ENCODE peak calls at places on chromosomes 4 and X, in six cellular contexts. X, O, V, D, F and E are unnamed samples.

GRCh38 chr4:73019462-73020047 is 50.0 kb downstream of the COX18 start:
- DNase-seq in X (no peak), O (peak), V (peak), D (peak), F (peak), E (no peak)

GRCh38 chr4:124135409-124135813 is 577.1 kb downstream of the ANKRD50 start:
- DNase-seq in X (no peak), O (no peak), V (no peak), D (no peak), F (no peak), E (no peak)

GRCh38 chrX:1480082-1480785 is 27.5 kb upstream of the ASMTL start:
- DNase-seq in X (no peak), O (no peak), V (no peak), D (peak), F (no peak), E (no peak)

GRCh38 chr4:161919442-161920220 is 244.2 kb downstream of the FSTL5 start:
- DNase-seq in X (no peak), O (no peak), V (no peak), D (no peak), F (no peak), E (no peak)

GRCh38 chr4:2822461-2823300 is 21.0 kb upstream of the ADD1 start:
- DNase-seq in X (no peak), O (no peak), V (no peak), D (no peak), F (no peak), E (no peak)

GRCh38 chrX:21373637-21374162 is 518 bp upstream of the CNKSR2 start:
- DNase-seq in X (no peak), O (peak), V (peak), D (peak), F (no peak), E (no peak)

GRCh38 chr4:85591361-85592098 is 116.6 kb downstream of the ARHGAP24 start:
- DNase-seq in X (no peak), O (no peak), V (no peak), D (no peak), F (no peak), E (no peak)

GRCh38 chrX:39716401-39716800 is 381.4 kb downstream of the BCOR start:
- DNase-seq in X (no peak), O (no peak), V (peak), D (no peak), F (no peak), E (no peak)

GRCh38 chrX:44828008-44828605 is 15.7 kb upstream of the DUSP21 start:
- DNase-seq in X (no peak), O (no peak), V (no peak), D (no peak), F (no peak), E (no peak)

GRCh38 chr4:176302283-176303275 is 17.2 kb upstream of the SPCS3 start:
- DNase-seq in X (no peak), O (no peak), V (no peak), D (no peak), F (no peak), E (no peak)

GRCh38 chrX:139202742-139203410 is 327.7 kb upstream of the F9 start:
- DNase-seq in X (no peak), O (no peak), V (no peak), D (no peak), F (no peak), E (no peak)

GRCh38 chrX:117969337-117969736 is 147.3 kb downstream of the KLHL13 start:
- DNase-seq in X (no peak), O (peak), V (peak), D (no peak), F (no peak), E (no peak)

GRCh38 chrX:9520211-9520590 is 55.3 kb downstream of the TBL1X start:
- DNase-seq in X (no peak), O (no peak), V (no peak), D (no peak), F (no peak), E (no peak)

GRCh38 chrX:129360175-129360574 is 163.1 kb downstream of the SMARCA1 start:
- DNase-seq in X (no peak), O (peak), V (peak), D (peak), F (peak), E (no peak)

GRCh38 chr4:111812760-111813159 is 332.5 kb upstream of the FAM241A start:
- DNase-seq in X (no peak), O (no peak), V (no peak), D (no peak), F (no peak), E (no peak)

GRCh38 chr4:15493411-15493810 is 23.7 kb downstream of the CC2D2A start:
- DNase-seq in X (no peak), O (no peak), V (no peak), D (no peak), F (no peak), E (no peak)

GRCh38 chrX:16870095-16870860 is at the start of gene RBBP7:
- DNase-seq in X (peak), O (peak), V (peak), D (peak), F (peak), E (peak)

GRCh38 chr4:150573534-150573933 is 8.4 kb upstream of the MAB21L2 start:
- DNase-seq in X (no peak), O (no peak), V (no peak), D (no peak), F (no peak), E (no peak)

GRCh38 chr4:139738846-139739613 is 73.4 kb downstream of the MGST2 start:
- DNase-seq in X (peak), O (no peak), V (no peak), D (no peak), F (no peak), E (no peak)

GRCh38 chr4:15457401-15458201 is 12.1 kb upstream of the CC2D2A start:
- DNase-seq in X (no peak), O (peak), V (peak), D (no peak), F (no peak), E (no peak)

GRCh38 chr4:82382756-82383155 is 9.0 kb upstream of the HNRNPD start:
- DNase-seq in X (no peak), O (no peak), V (no peak), D (no peak), F (no peak), E (no peak)

GRCh38 chrX:118272237-118272636 is 73.7 kb upstream of the WDR44 start:
- DNase-seq in X (no peak), O (no peak), V (no peak), D (no peak), F (no peak), E (no peak)

GRCh38 chr4:71217688-71218087 is 121.1 kb upstream of the SLC4A4 start:
- DNase-seq in X (no peak), O (no peak), V (no peak), D (no peak), F (no peak), E (no peak)

GRCh38 chr4:184882276-184882675 is 56.5 kb upstream of the ACSL1 start:
- DNase-seq in X (no peak), O (no peak), V (no peak), D (no peak), F (no peak), E (no peak)

GRCh38 chrX:74080165-74080564 is 223.8 kb upstream of the ZCCHC13 start:
- DNase-seq in X (no peak), O (no peak), V (no peak), D (no peak), F (no peak), E (no peak)

GRCh38 chr4:147110968-147111367 is 165.3 kb upstream of the TTC29 start:
- DNase-seq in X (no peak), O (no peak), V (no peak), D (no peak), F (no peak), E (no peak)

GRCh38 chrX:129876734-129877395 is 29.1 kb upstream of the UTP14A start:
- DNase-seq in X (no peak), O (no peak), V (peak), D (no peak), F (peak), E (no peak)

GRCh38 chrX:12903646-12904045 is 2.8 kb upstream of the TLR8 start:
- DNase-seq in X (no peak), O (no peak), V (no peak), D (no peak), F (no peak), E (no peak)

GRCh38 chrX:115533485-115533884 is 27.5 kb upstream of the PLS3 start:
- DNase-seq in X (no peak), O (no peak), V (no peak), D (no peak), F (no peak), E (no peak)

GRCh38 chrX:49071877-49072711 is 1.7 kb downstream of the PRAF2 start:
- DNase-seq in X (peak), O (peak), V (no peak), D (no peak), F (no peak), E (peak)

GRCh38 chr4:32172761-32173160 is 1452.6 kb downstream of the PCDH7 start:
- DNase-seq in X (no peak), O (no peak), V (no peak), D (no peak), F (peak), E (no peak)

GRCh38 chr4:109947457-109947856 is 34.8 kb downstream of the EGF start:
- DNase-seq in X (no peak), O (no peak), V (no peak), D (no peak), F (no peak), E (no peak)

GRCh38 chrX:54066841-54067240 is 22.6 kb upstream of the PHF8 start:
- DNase-seq in X (no peak), O (no peak), V (no peak), D (no peak), F (no peak), E (no peak)